ENCODE peak calls at places on chromosomes 13 and 19, in eight cellular contexts. O, J, A, G, L, M, X and D are unnamed samples.

GRCh38 chr13:81686877-81687276 is 1346.0 kb upstream of the SPRY2 start:
- DNase-seq in A (peak), X (no peak), J (peak), G (no peak), O (no peak), M (no peak), L (no peak), D (no peak)

GRCh38 chr19:1050989-1051788 is 11.3 kb downstream of the ABCA7 start:
- DNase-seq in M (no peak), A (no peak), L (no peak), J (no peak), X (no peak), O (no peak), G (no peak), D (no peak)

GRCh38 chr19:44677019-44677809 is 5.9 kb downstream of the CEACAM19 start:
- DNase-seq in J (peak), G (no peak), L (no peak), M (peak), X (no peak), A (peak), O (no peak), D (no peak)

GRCh38 chr19:11089254-11090013 is at the start of gene LDLR:
- DNase-seq in A (peak), X (peak), L (peak), M (peak), G (peak), O (peak), J (peak), D (peak)

GRCh38 chr13:47233734-47234133 is 336.9 kb upstream of the HTR2A start:
- DNase-seq in G (no peak), O (no peak), M (no peak), A (no peak), X (no peak), L (no peak), J (no peak), D (no peak)

GRCh38 chr19:57068921-57069697 is 50.7 kb upstream of the USP29 start:
- DNase-seq in M (no peak), X (peak), A (peak), L (peak), J (peak), G (no peak), O (no peak), D (no peak)

GRCh38 chr19:51044327-51044726 is 9.5 kb upstream of the KLK12 start:
- DNase-seq in J (no peak), A (no peak), O (no peak), G (no peak), M (no peak), X (no peak), L (no peak), D (no peak)

GRCh38 chr13:110387451-110388140 is 80.5 kb downstream of the COL4A2 start:
- DNase-seq in M (no peak), J (no peak), A (peak), O (no peak), L (peak), G (peak), X (peak), D (no peak)

GRCh38 chr13:94660695-94661324 is 51.5 kb downstream of the SOX21 start:
- DNase-seq in G (no peak), A (no peak), O (no peak), L (no peak), X (peak), J (peak), M (peak), D (no peak)

GRCh38 chr13:33349996-33350826 is 64.7 kb upstream of the STARD13 start:
- DNase-seq in L (peak), J (peak), M (no peak), O (no peak), X (peak), A (peak), G (peak), D (no peak)

GRCh38 chr19:35736913-35737886 is 5.1 kb downstream of the IGFLR1 start:
- DNase-seq in J (peak), G (no peak), A (peak), M (peak), O (no peak), X (no peak), L (no peak), D (no peak)

GRCh38 chr19:4722671-4723464 is 774 bp downstream of the DPP9 start:
- DNase-seq in J (peak), X (peak), O (no peak), L (peak), M (no peak), A (peak), G (peak), D (no peak)

GRCh38 chr19:3360494-3361383 is 5.6 kb upstream of the NFIC start:
- DNase-seq in J (peak), G (peak), L (peak), X (peak), M (no peak), O (peak), A (peak), D (peak)

GRCh38 chr13:37899753-37900152 is 30.2 kb upstream of the TRPC4 start:
- DNase-seq in O (no peak), G (no peak), A (no peak), M (no peak), J (no peak), X (no peak), L (no peak), D (no peak)

GRCh38 chr13:50735071-50735470 is 108.4 kb downstream of the DLEU7 start:
- DNase-seq in G (no peak), A (no peak), X (no peak), M (no peak), O (no peak), J (no peak), L (no peak), D (no peak)

GRCh38 chr13:59459972-59460371 is 703.8 kb downstream of the DIAPH3 start:
- DNase-seq in J (peak), A (peak), G (no peak), M (no peak), L (no peak), O (no peak), X (no peak), D (no peak)